ENCODE peak calls at places on chromosomes 11 and 22, in four cellular contexts. J, U, O and A are unnamed samples.

GRCh38 chr11:107592256-107592655 is 1.3 kb downstream of the ELMOD1 start:
- DNase-seq in O (no peak), U (no peak), J (no peak), A (no peak)

GRCh38 chr22:23784215-23784732 is 2.5 kb upstream of the SMARCB1 start:
- DNase-seq in U (peak), J (no peak), O (no peak), A (no peak)

GRCh38 chr11:92296138-92296515 is 71.5 kb downstream of the FAT3 start:
- DNase-seq in U (no peak), J (no peak), O (no peak), A (no peak)

GRCh38 chr22:47190957-47191323 is 428.5 kb downstream of the TBC1D22A start:
- DNase-seq in U (no peak), J (no peak), O (no peak), A (no peak)

GRCh38 chr11:75096456-75097172 is at the start of gene OR2AT4:
- DNase-seq in O (peak), U (no peak), J (no peak), A (no peak)

GRCh38 chr11:39810358-39810757 is 1649.1 kb downstream of the LRRC4C start:
- DNase-seq in J (no peak), U (no peak), O (no peak), A (no peak)

GRCh38 chr11:72525466-72525865 is 91.1 kb upstream of the CLPB start:
- DNase-seq in O (no peak), J (no peak), U (no peak), A (no peak)

GRCh38 chr11:8328848-8329330 is 65.2 kb upstream of the LMO1 start:
- DNase-seq in O (peak), J (peak), U (peak), A (peak)

GRCh38 chr22:17777005-17777716 is 2.9 kb upstream of the BID start:
- DNase-seq in J (peak), O (peak), U (peak), A (no peak)

GRCh38 chr11:61803889-61804647 is 11.4 kb downstream of the FEN1 start:
- DNase-seq in U (no peak), O (no peak), J (no peak), A (no peak)

GRCh38 chr11:123799438-123799837 is 6.7 kb downstream of the OR6M1 start:
- DNase-seq in O (no peak), J (no peak), U (no peak), A (no peak)

GRCh38 chr22:23565288-23565941 is 14.7 kb downstream of the IGLL1 start:
- DNase-seq in O (peak), J (no peak), U (no peak), A (peak)

GRCh38 chr11:111996129-111996528 is 29.1 kb upstream of the DLAT start:
- DNase-seq in O (no peak), U (no peak), J (no peak), A (no peak)

GRCh38 chr11:45048313-45048841 is 97.7 kb upstream of the TP53I11 start:
- DNase-seq in U (no peak), O (no peak), J (no peak), A (no peak)

GRCh38 chr11:45052361-45052760 is 94.1 kb upstream of the PRDM11 start:
- DNase-seq in O (no peak), J (no peak), U (no peak), A (no peak)

GRCh38 chr11:45051621-45052020 is 94.8 kb upstream of the PRDM11 start:
- DNase-seq in J (no peak), O (no peak), U (no peak), A (no peak)

GRCh38 chr11:45045692-45046471 is 95.2 kb upstream of the TP53I11 start:
- DNase-seq in J (no peak), U (no peak), O (no peak), A (no peak)

DNA sequence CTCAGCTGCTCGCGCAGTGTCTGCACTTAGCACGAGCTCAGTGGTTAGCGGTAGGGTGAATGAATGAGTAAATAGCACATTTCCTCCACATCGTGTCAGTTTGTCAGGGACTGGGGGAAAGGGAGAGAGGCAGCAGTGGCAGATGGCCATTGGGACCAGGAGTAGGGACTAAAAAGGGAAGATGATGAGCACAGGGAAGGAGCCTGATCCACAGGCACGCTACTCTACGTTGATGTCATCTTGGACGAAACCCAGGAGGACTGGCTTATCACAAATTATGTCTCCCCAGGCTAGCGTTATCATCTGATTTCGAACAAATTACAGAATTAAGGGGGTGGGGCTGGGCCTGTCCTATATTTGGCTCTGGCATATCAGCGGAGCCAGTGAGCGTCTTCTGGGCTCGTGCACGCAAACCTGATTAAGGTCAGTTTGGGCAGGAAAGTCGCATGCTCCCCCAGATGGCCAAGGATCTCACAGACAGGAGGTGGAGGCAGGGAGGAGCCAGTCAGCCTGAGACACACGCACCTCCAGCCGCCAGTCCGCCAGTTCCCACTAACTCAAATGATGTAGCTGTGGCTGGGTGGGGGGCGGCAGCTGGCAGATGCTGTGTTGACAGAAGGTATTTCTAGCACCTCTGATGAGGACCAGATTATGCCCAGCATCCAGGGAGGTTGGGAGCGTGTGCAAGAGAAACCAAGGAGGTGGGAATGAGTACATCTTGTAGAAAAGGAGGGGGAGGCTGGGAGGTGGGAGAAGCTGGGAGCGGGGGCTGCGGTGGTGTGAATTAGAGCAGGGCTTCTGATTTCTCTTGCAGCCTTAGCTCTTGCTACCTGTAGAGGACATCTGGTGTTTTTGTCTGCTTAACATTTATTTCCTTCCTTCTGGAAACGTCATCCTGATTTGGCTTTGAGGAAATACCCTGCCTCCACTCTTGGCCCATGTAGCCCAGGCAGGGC is 97.3 kb upstream of the PRDM11 start:
- DNase-seq in J (no peak), O (no peak), U (no peak), A (no peak)
- TF ChIP-seq TARDBP in J (no peak), O (no peak), U (no peak), A (no peak)

DNA sequence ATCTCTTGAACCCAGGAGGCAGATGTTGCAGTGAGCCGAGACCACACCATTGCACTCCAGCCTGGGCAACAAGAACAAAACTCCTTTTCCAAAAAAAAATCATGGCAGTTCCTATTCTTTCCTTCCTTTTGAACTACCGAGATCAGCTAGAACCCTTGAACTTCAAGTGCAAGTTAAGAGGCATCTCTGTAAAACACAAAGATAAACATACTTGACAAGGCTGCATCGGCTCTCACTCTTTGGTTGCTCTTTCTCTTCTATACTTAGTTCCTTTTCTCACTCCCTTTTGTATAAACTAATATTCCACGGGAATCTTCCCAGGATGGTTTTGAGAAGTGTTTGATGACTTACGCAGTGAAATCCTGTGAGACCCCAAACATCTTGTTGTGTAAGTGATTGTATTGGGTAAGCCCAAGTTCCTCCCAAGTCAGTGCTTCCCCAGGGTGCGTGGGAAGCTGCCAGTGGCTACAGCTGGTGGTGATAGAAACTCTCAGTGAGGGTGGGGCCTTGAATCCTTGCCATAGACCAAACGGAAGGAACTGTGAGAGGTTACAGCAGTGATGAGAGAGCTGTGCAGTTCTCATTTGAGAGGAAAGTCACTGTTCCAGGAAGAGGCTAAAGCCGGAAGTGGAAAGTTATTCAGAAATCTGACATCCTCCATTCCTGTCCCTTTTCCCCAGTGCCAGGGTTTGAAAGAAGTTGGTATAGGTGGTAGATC is 24.1 kb upstream of the CDC42EP2 start:
- DNase-seq in J (peak), U (no peak), O (peak), A (no peak)
- TF ChIP-seq TARDBP in J (no peak), U (no peak), O (no peak), A (no peak)

GRCh38 chr22:35099883-35100282 is 33.9 kb downstream of the ISX start:
- DNase-seq in U (no peak), J (no peak), O (peak), A (no peak)
- TF ChIP-seq TARDBP in U (no peak), J (no peak), O (no peak), A (no peak)

GRCh38 chr22:37062366-37062655 is 10.8 kb downstream of the KCTD17 start:
- DNase-seq in U (no peak), O (no peak), J (no peak), A (no peak)

GRCh38 chr22:37062657-37063381 is 11.3 kb downstream of the KCTD17 start:
- DNase-seq in O (no peak), U (no peak), J (no peak), A (no peak)

GRCh38 chr22:37059876-37060449 is 8.4 kb downstream of the KCTD17 start:
- DNase-seq in O (no peak), U (no peak), J (no peak), A (no peak)

GRCh38 chr22:37061611-37062365 is 10.2 kb downstream of the KCTD17 start:
- DNase-seq in U (no peak), O (no peak), J (no peak), A (no peak)

DNA sequence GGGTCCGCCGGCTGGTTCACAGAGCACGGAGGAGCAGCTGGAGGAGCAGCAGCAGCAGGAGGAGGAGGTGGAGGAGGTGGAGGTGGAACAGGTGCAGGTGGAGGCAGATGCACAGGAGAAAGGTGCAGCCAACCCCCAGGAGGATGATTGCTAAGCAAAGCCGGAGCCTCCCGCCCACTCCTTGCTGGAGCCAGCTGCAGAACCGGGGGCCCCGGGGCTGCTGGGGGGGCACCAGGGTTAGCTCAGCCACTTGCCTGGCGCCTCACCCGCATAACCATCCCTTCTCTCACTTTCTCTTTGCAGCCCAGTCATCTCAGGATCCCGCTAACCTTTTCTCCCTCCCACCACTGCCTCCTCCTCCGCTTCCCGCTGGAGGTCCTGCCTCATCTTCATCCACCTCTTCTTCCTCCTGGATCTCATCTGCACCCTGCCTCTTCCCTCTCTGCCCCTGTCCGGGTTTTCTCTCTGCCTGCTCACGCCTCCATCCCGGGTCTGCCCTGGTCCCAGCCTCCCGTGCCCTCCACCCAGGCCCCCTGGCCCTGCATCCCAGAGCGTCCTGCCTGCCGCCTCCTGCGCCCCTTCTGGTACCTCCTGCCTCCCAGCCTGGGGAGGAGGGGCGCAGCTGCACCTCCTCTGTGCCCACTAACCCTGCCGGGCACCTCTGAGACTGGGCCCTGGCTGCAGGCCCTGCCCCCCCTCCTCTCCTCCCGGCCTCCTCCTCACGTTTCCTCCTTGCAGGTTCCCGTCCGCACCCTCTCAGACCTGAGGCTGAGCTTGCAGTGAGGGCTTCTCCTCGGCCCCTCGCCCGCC is 9.5 kb downstream of the KCTD17 start:
- DNase-seq in O (no peak), J (no peak), U (no peak), A (no peak)
- TF ChIP-seq TARDBP in O (no peak), J (no peak), U (no peak), A (no peak)

DNA sequence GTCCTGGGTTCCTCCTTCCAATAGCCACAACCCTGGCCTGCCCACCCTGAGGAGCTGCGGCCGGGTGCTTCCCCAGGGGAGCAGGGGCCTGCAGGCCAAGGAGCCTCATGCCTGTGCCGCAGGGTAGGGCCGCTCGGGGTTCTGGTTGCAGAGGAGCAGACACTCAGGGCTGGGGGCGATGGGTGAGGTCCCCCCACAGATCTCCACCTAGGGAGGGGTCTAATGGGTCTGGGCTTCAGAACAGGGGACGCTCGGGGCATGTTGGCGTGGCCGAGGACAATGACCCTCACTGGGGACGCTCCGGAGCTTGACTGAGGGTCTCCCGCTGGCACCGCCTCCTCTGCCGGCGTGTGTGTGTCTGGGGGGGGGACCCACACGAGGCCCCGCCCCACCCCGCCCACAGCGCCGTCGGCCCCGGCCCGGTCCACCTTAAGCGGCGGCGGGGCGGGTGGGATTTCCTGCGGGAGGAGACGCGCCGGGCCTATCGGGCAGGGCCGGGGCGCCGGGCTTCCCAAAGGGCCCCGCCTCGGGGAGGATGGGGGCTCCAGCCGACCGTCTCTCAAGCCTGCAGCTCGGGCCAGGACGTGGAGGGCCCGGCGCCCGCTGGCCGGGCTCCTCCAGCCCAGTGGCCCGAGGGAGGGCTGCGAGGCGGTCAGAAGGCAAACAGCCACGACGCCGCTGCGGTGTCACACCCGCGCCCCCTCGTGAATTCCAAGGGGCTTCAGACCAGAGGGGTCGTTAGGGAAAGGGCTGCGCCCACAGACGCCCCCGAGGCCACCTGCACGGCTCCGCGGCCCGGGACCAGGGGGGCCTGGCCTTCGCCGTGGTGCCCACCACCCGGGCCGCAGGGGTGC is 638 bp upstream of the ZDHHC8 start:
- DNase-seq in O (peak), U (peak), J (no peak), A (peak)
- TF ChIP-seq TARDBP in O (peak), U (no peak), J (no peak), A (no peak)

GRCh38 chr22:32627091-32627490 is 152.5 kb downstream of the FBXO7 start:
- DNase-seq in U (peak), O (no peak), J (no peak), A (no peak)
- TF ChIP-seq TARDBP in U (no peak), O (no peak), J (no peak), A (no peak)

DNA sequence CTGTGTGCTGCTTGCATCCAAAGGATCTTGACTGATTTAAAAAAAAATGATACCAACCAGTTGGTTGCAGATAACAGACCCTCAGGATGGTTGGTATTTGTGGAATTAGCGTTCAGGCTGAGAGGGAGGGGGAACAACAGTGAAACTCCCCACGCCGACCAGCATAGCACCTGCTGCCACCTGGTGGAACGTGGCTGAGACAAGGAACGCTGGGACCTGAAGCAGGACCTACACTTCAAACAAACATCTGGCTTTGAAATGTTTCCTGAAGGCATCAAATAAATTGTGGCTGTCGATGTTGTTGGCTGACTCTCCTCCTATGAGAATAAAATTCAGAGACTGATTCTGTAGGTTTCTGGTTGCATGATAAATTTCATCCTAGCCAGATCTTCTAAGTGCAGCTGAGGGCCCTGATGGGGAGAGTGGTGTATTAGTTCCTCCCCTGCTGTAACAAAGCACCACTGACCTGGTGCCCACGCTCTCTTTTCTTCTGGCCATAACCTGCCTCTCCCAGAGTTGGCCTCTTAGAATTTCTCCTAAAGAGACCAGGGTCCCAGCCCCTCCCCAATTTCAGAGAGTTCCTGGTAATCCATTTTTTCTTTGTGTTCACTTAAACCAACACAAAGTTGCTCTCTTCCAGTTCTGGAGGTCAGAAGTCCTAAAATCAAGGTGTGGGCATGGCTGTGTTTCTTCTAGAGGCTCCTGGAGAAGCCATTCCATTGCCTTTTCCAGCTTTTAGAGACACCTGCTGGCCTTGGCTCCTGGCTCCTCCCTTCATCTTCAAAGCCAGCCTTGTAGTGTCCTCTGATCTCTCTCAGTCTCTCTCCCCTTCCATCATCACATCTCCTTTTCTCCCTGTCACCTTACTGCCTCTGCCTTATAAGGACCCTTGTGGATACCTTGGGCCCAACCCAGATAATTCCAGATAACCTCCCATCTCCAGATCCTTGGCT is 17.3 kb downstream of the APOL2 start:
- DNase-seq in J (no peak), O (peak), U (peak), A (peak)
- TF ChIP-seq TARDBP in J (no peak), O (no peak), U (peak), A (no peak)